ENCODE peak calls at places on chromosomes 5 and 9, in seven cellular contexts. V is MCF 10A; W is mesenchymal stem cell; J is amygdala; Q is HL-60; N is head of caudate nucleus; Z is stimulated activated CD4-positive, alpha-beta T cell treated with anti-CD3 and anti-CD28 coated beads, Interleukin-1b, Interleukin-23, amount 100 ng/mL, for 24 hours. D is an unnamed sample.

GRCh38 chr5:138903113-138903789 is 28.1 kb upstream of the LRRTM2 start:
- DNase-seq in V (peak), N (no peak), W (peak), Z (no peak), J (no peak), Q (no peak), D (no peak)

GRCh38 chr9:70747335-70747734 is 332.9 kb upstream of the KLF9 start:
- DNase-seq in Z (no peak), W (no peak), N (no peak), J (no peak), Q (no peak), V (no peak), D (no peak)

GRCh38 chr9:106966481-106966880 is 103.5 kb downstream of the ZNF462 start:
- DNase-seq in V (no peak), Q (no peak), J (no peak), W (no peak), N (no peak), Z (no peak), D (no peak)

GRCh38 chr5:172553838-172554344 is 87.2 kb upstream of the NEURL1B start:
- DNase-seq in V (no peak), W (no peak), J (no peak), Z (no peak), N (no peak), Q (no peak), D (no peak)

GRCh38 chr5:128224336-128224735 is 140.8 kb downstream of the SLC12A2 start:
- DNase-seq in W (no peak), Q (no peak), Z (no peak), N (no peak), V (no peak), J (no peak), D (no peak)

GRCh38 chr9:125524522-125524921 is 182.5 kb downstream of the MAPKAP1 start:
- DNase-seq in V (no peak), N (no peak), Z (no peak), J (no peak), W (peak), Q (no peak), D (no peak)

GRCh38 chr9:37574996-37575395 is 1.2 kb downstream of the FBXO10 start:
- DNase-seq in V (no peak), J (no peak), Q (no peak), N (no peak), Z (no peak), W (peak), D (no peak)

GRCh38 chr9:134752476-134752875 is 110.9 kb downstream of the COL5A1 start:
- DNase-seq in N (no peak), V (no peak), Q (no peak), Z (no peak), J (no peak), W (no peak), D (no peak)

GRCh38 chr5:172549708-172550095 is 91.4 kb upstream of the NEURL1B start:
- DNase-seq in Z (no peak), V (no peak), Q (no peak), W (no peak), N (no peak), J (no peak), D (no peak)

GRCh38 chr9:127451681-127452480 is 571 bp downstream of the LRSAM1 start:
- DNase-seq in W (peak), V (peak), Z (no peak), J (peak), N (peak), Q (peak), D (peak)

GRCh38 chr9:128735373-128735772 is 11.4 kb upstream of the ZDHHC12 start:
- DNase-seq in W (no peak), Z (no peak), J (no peak), V (no peak), N (peak), Q (no peak), D (no peak)

GRCh38 chr5:61298580-61298979 is 33.5 kb upstream of the ZSWIM6 start:
- DNase-seq in Z (no peak), N (no peak), J (no peak), Q (no peak), W (peak), V (peak), D (no peak)

GRCh38 chr5:171750316-171750788 is 35.3 kb upstream of the SMIM23 start:
- DNase-seq in N (no peak), Q (no peak), W (no peak), Z (no peak), V (peak), J (no peak), D (no peak)

GRCh38 chr5:162685302-162685701 is 617.7 kb downstream of the GABRG2 start:
- DNase-seq in Q (no peak), J (no peak), V (no peak), W (no peak), Z (no peak), N (no peak), D (no peak)

GRCh38 chr9:98929096-98929495 is 14.6 kb upstream of the COL15A1 start:
- DNase-seq in J (no peak), Q (no peak), N (no peak), V (peak), Z (no peak), W (no peak), D (no peak)

GRCh38 chr9:121694582-121694981 is 43.1 kb downstream of the DAB2IP start:
- DNase-seq in Z (no peak), W (no peak), J (no peak), V (no peak), Q (no peak), N (no peak), D (no peak)

GRCh38 chr5:61301820-61302563 is 30.1 kb upstream of the ZSWIM6 start:
- DNase-seq in Z (no peak), V (peak), N (peak), J (no peak), W (peak), Q (no peak), D (no peak)

GRCh38 chr5:35908266-35908665 is 30.2 kb downstream of the CAPSL start:
- DNase-seq in N (no peak), V (no peak), Q (peak), J (no peak), W (no peak), Z (no peak), D (no peak)

GRCh38 chr9:8859416-8859815 is 1059.8 kb upstream of the DMAC1 start:
- DNase-seq in Q (no peak), V (no peak), N (no peak), J (no peak), W (no peak), Z (no peak), D (no peak)

GRCh38 chr9:18689881-18690280 is 215.9 kb downstream of the ADAMTSL1 start:
- DNase-seq in Q (no peak), N (no peak), J (no peak), W (no peak), V (no peak), Z (no peak), D (no peak)

GRCh38 chr5:31197183-31197582 is 3.7 kb downstream of the CDH6 start:
- DNase-seq in V (no peak), Q (no peak), W (peak), N (no peak), Z (no peak), J (no peak), D (no peak)

GRCh38 chr5:55929020-55929799 is 65.6 kb downstream of the IL6ST start:
- DNase-seq in N (no peak), J (no peak), Q (no peak), W (no peak), V (no peak), Z (no peak), D (no peak)

GRCh38 chr5:10563132-10563939 is 534 bp upstream of the ANKRD33B start:
- DNase-seq in V (peak), W (peak), J (no peak), Q (peak), Z (peak), N (no peak), D (peak)

GRCh38 chr5:94057655-94058054 is 316.3 kb upstream of the POU5F2 start:
- DNase-seq in J (no peak), Q (no peak), Z (no peak), V (no peak), W (no peak), N (no peak), D (no peak)